ENCODE peak calls at places on chromosomes 4 and X, in ten cellular contexts. O is fibroblast of the aortic adventitia, A is upper lobe of right lung, U is IMR-90, E is Caco-2, J is NB4, C is choroid plexus epithelial cell, F is thoracic aorta, D is MCF 10A, L is pancreas. K is an unnamed sample.

GRCh38 chrX:71621644-71622346 is 3.5 kb upstream of the CXCR3 start:
- DNase-seq in D (no peak), L (no peak), C (peak; percentile 15), F (no peak), O (peak; percentile 60), U (peak; percentile 16), A (no peak), J (no peak), E (no peak), K (no peak)

GRCh38 chr4:94488667-94489066 is 36.9 kb downstream of the PDLIM5 start:
- DNase-seq in U (peak; percentile 87), F (no peak), D (peak; percentile 91), L (no peak), O (no peak), C (peak; percentile 48), A (no peak), E (no peak), J (no peak), K (no peak)

GRCh38 chrX:134542485-134542884 is 82.5 kb downstream of the HPRT1 start:
- DNase-seq in F (no peak), U (peak; percentile 70), O (peak; percentile 61), C (peak; percentile 86), D (peak; percentile 86), E (no peak), A (no peak), J (peak; percentile 89), L (no peak), K (no peak)

GRCh38 chr4:56067826-56068225 is 119.1 kb downstream of the CEP135 start:
- DNase-seq in O (no peak), C (no peak), E (no peak), L (no peak), U (no peak), F (no peak), A (no peak), D (no peak), J (no peak), K (no peak)

GRCh38 chrX:72394518-72395163 is 88.9 kb upstream of the CITED1 start:
- DNase-seq in F (no peak), O (peak; percentile 64), U (peak; percentile 50), A (no peak), E (no peak), D (no peak), J (peak; percentile 30), C (peak; percentile 64), L (no peak), K (no peak)

GRCh38 chr4:102493794-102494193 is 7.4 kb upstream of the NFKB1 start:
- DNase-seq in E (no peak), O (no peak), J (no peak), D (no peak), C (no peak), L (no peak), A (no peak), U (no peak), F (no peak), K (no peak)

GRCh38 chr4:16761031-16761430 is 137.4 kb downstream of the LDB2 start:
- DNase-seq in U (no peak), E (no peak), O (no peak), J (no peak), C (no peak), L (no peak), D (no peak), A (no peak), F (no peak), K (no peak)

GRCh38 chr4:153362184-153362583 is 17.7 kb downstream of the MND1 start:
- DNase-seq in O (peak; percentile 42), J (no peak), F (no peak), A (no peak), L (no peak), C (peak; percentile 50), E (no peak), U (peak; percentile 40), D (no peak), K (no peak)

GRCh38 chr4:16684083-16684482 is 214.4 kb downstream of the LDB2 start:
- DNase-seq in A (no peak), U (peak; percentile 91), D (no peak), C (peak; percentile 73), O (peak; percentile 96), E (no peak), J (no peak), L (no peak), F (no peak), K (no peak)

GRCh38 chr4:112952301-112952700 is 97.2 kb upstream of the ANK2 start:
- DNase-seq in U (no peak), L (no peak), C (no peak), A (no peak), F (no peak), O (no peak), J (no peak), E (no peak), D (no peak), K (no peak)

GRCh38 chr4:158125325-158125724 is 47.5 kb downstream of the GASK1B start:
- DNase-seq in A (no peak), D (no peak), F (no peak), J (no peak), L (no peak), U (no peak), O (no peak), E (no peak), C (no peak), K (no peak)

DNA sequence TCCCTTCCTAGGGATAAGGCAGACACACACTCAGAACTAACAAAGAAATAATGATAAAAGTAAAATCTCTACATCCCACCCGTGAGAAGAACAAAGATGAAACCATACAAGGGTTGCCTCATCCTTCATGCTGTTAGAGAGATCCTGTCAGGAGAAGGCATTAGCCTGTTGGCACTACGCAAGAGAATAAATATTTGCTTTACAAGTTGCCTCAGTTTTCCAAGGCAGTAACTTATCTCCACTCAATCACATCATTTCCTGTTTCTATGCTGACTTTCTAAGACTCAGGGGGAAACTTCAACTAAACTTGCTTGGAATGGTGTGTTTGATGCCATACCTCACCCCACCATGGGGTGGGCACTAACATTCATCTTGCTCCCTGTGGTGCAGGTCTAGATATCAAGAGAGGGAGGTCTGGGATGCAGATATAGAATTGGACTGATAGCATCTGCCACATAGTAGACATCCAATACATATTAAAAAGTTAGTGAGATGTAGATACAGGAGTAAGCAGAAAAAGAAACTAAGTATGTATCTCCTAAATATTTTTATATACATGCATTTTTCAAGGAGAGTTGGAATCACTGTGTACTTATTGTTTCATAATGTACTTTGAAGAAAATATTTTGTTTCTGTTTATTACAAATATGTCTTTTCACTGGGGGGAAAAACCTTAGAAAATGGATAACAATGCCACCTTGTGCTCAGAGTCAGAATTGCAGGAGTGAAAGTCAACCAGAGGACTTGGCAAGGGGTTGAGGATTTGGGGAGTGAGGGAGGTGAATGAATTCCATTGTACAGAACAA is 57.2 kb upstream of the BEX4 start:
- DNase-seq in A (no peak), L (peak; percentile 18), E (no peak), F (no peak), J (peak; percentile 72), U (peak; percentile 27), D (peak; percentile 59), C (peak; percentile 61), O (peak; percentile 70), K (no peak)
- TF ChIP-seq CTCF in A (peak; percentile 58), L (peak; percentile 58), E (peak; percentile 63), F (peak; percentile 44), J (peak; percentile 59), U (peak; percentile 59), D (peak; percentile 81), C (peak; percentile 68), O (peak; percentile 72), K (peak; percentile 66)

GRCh38 chrX:139094671-139095592 is 383.4 kb upstream of the FGF13 start:
- DNase-seq in U (no peak), L (no peak), D (no peak), J (no peak), A (no peak), C (no peak), F (no peak), E (no peak), O (peak; percentile 30), K (no peak)
- TF ChIP-seq CTCF in U (no peak), L (no peak), D (no peak), J (no peak), A (no peak), C (no peak), F (no peak), E (no peak), O (no peak), K (no peak)

DNA sequence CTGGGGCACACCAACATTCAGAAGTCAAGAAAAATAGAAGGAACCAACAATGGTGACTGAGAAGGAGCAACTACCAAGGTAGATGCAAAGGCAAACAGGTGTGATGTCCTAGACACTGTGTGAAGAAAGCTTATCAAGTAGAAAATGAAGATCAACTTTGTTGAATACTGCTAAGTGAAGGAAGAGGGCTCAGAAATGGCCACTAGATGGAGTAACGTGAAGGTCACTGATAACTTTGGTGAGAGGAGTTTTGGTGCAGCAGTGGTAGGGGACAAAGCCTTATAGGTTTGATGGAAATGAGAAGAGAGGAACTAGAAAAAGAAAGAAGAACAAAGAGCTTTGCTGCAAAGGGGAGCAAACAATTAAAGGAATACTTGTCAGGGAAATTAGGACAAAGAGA is 23.5 kb downstream of the OTC start:
- DNase-seq in F (no peak), A (no peak), D (peak; percentile 40), O (peak; percentile 6), L (no peak), E (no peak), U (no peak), C (peak; percentile 43), J (peak; percentile 38), K (no peak)
- TF ChIP-seq CTCF in F (no peak), A (peak; percentile 32), D (peak; percentile 41), O (peak; percentile 52), L (no peak), E (no peak), U (peak; percentile 30), C (peak; percentile 60), J (peak; percentile 36), K (peak; percentile 53)

GRCh38 chr4:111854494-111855087 is 290.7 kb upstream of the FAM241A start:
- DNase-seq in U (peak; percentile 30), L (peak; percentile 8), J (peak; percentile 42), A (no peak), O (peak; percentile 53), C (peak; percentile 64), F (no peak), D (peak; percentile 50), E (no peak), K (no peak)
- TF ChIP-seq CTCF in U (peak; percentile 64), L (peak; percentile 39), J (peak; percentile 43), A (peak; percentile 54), O (peak; percentile 64), C (peak; percentile 66), F (no peak), D (peak; percentile 68), E (peak; percentile 52), K (peak; percentile 40)

DNA sequence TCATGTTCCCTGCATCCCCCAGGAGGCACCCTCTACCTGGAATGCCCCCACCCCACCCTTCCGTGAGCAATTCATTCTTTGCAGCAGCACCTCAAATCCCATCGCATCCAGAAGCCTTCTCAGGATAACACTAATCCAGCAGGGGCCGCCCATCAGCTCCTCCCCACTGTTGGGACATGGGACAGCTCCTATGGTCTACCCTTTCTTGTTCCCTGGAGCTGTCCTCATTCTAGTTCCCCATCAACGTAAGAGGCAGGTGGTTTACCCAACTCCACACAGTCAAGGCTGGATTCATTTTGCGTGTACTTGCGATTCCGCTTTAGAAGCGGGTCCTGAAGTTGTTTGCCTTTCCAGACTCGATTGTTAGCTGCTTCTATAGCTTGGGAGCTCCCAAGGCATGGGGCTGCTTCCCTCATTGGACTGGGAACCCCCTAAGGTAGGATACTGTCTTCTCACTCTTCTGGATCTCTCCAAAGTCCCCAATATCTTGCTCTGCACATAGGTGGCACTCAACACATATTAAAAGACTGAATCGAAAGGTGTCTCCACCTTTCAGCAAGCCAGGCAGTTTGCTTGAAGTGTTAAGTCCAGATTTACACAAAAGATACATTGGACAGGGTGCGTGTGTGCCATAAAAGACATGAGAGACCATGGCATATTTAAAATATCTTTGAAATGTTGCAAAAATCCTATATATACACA is 942 bp upstream of the APLN start:
- DNase-seq in U (no peak), O (no peak), F (no peak), D (peak; percentile 35), E (no peak), A (no peak), L (no peak), C (no peak), J (peak; percentile 31), K (no peak)
- TF ChIP-seq CTCF in U (no peak), O (no peak), F (no peak), D (peak; percentile 30), E (no peak), A (no peak), L (no peak), C (peak; percentile 16), J (no peak), K (no peak)

K was measured in CD14-positive monocyte.